ENCODE peak calls at places on chromosome 22, in seven cellular contexts. W is HCT116, M is K562, P is SK-N-SH, N is HepG2, R is H1, X is GM12878. L is an unnamed sample.

GRCh38 chr22:43127166-43127908 is 15.9 kb downstream of the MCAT start:
- DNase-seq in N (no peak), R (no peak), X (no peak), P (no peak), M (peak; percentile 32), W (peak; percentile 69), L (no peak)

GRCh38 chr22:31098633-31099110 is 8.7 kb downstream of the SELENOM start:
- DNase-seq in M (peak; percentile 89), X (no peak), R (no peak), N (no peak), W (no peak), P (peak; percentile 58), L (no peak)

GRCh38 chr22:27776410-27776958 is 25.1 kb downstream of the MN1 start:
- DNase-seq in X (no peak), R (no peak), W (no peak), N (no peak), P (peak; percentile 49), M (no peak), L (no peak)

GRCh38 chr22:36037102-36037758 is 8.6 kb upstream of the RBFOX2 start:
- DNase-seq in P (no peak), M (no peak), N (no peak), W (no peak), X (no peak), R (no peak), L (no peak)

GRCh38 chr22:46087816-46088277 is 62.5 kb upstream of the PPARA start:
- DNase-seq in N (no peak), R (no peak), M (peak; percentile 77), P (peak; percentile 94), W (no peak), X (no peak), L (no peak)

GRCh38 chr22:42360348-42360747 is 71.9 kb downstream of the NFAM1 start:
- DNase-seq in R (no peak), M (no peak), P (no peak), W (no peak), N (no peak), X (no peak), L (no peak)

GRCh38 chr22:50621948-50622722 is 5.8 kb downstream of the ARSA start:
- DNase-seq in X (peak; percentile 15), P (peak; percentile 16), W (no peak), R (no peak), M (no peak), N (no peak), L (peak; percentile 19)

GRCh38 chr22:25067851-25068421 is 115.4 kb downstream of the KIAA1671 start:
- DNase-seq in P (peak; percentile 86), W (no peak), X (no peak), R (no peak), M (no peak), N (no peak), L (no peak)

GRCh38 chr22:31829505-31829904 is 75.7 kb downstream of the DEPDC5 start:
- DNase-seq in N (peak; percentile 46), W (peak; percentile 89), M (peak; percentile 34), P (peak; percentile 47), X (peak; percentile 19), R (no peak), L (no peak)

GRCh38 chr22:25736378-25737011 is 5.5 kb upstream of the MYO18B start:
- DNase-seq in P (no peak), N (no peak), M (no peak), W (no peak), R (no peak), X (no peak), L (no peak)

GRCh38 chr22:36274547-36274946 is 21.6 kb downstream of the APOL1 start:
- DNase-seq in R (no peak), M (no peak), P (no peak), W (no peak), N (no peak), X (no peak), L (no peak)

GRCh38 chr22:26718905-26719304 is 61.5 kb downstream of the MIAT start:
- DNase-seq in P (no peak), M (no peak), R (no peak), X (no peak), W (no peak), N (no peak), L (no peak)

GRCh38 chr22:42296381-42296853 is 26.0 kb upstream of the TCF20 start:
- DNase-seq in P (peak; percentile 90), R (no peak), X (no peak), W (no peak), M (no peak), N (no peak), L (no peak)

GRCh38 chr22:23889620-23890019 is 4.6 kb upstream of the MIF start:
- DNase-seq in R (no peak), P (no peak), M (no peak), W (no peak), N (no peak), X (no peak), L (no peak)

GRCh38 chr22:23183107-23183698 is 2.9 kb downstream of the BCR start:
- DNase-seq in P (peak; percentile 80), R (peak; percentile 39), W (no peak), X (no peak), N (peak; percentile 47), M (peak; percentile 95), L (peak; percentile 63)

GRCh38 chr22:47401976-47402770 is 639.7 kb downstream of the TBC1D22A start:
- DNase-seq in W (no peak), R (no peak), N (no peak), P (no peak), X (no peak), M (no peak), L (no peak)

GRCh38 chr22:31241200-31241599 is 29.1 kb downstream of the LIMK2 start:
- DNase-seq in W (no peak), P (no peak), R (no peak), X (no peak), M (peak; percentile 10), N (peak; percentile 19), L (no peak)

GRCh38 chr22:37400719-37401118 is 26.6 kb downstream of the ELFN2 start:
- DNase-seq in P (peak; percentile 62), R (no peak), W (no peak), X (no peak), N (no peak), M (no peak), L (peak; percentile 9)

GRCh38 chr22:37403267-37403960 is 23.9 kb downstream of the ELFN2 start:
- DNase-seq in X (no peak), M (no peak), N (no peak), W (no peak), R (no peak), P (peak; percentile 76), L (no peak)

GRCh38 chr22:37401861-37402506 is 25.3 kb downstream of the ELFN2 start:
- DNase-seq in N (no peak), X (no peak), M (no peak), P (no peak), R (no peak), W (no peak), L (peak; percentile 31)

GRCh38 chr22:37404126-37404525 is 23.2 kb downstream of the ELFN2 start:
- DNase-seq in N (no peak), X (no peak), R (no peak), W (no peak), M (no peak), P (no peak), L (no peak)

DNA sequence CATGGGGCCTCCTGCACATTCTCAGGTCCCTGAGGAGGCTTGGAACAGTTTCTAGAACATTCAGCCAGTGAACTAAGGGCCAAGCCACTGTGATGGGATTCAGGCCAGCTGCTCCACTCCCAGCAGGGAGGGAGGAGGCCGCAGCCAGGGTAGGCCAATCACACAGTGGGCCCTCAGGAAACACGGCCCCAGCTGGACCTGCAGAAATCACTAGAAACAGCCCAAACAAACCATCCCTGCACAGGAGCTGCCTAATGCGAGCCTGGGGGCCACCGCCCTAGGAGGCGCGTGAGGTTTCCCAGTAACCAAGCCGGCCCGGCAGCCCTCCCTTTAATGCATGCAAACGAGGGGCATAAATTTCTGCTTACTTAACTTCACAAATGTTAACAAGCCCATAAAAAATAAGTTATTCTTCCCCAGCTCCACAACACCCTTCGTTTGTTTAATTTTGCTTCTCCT is 25.8 kb downstream of the ELFN2 start:
- DNase-seq in P (no peak), X (no peak), M (no peak), R (no peak), W (no peak), N (no peak), L (no peak)
- TF ChIP-seq JUND in P (no peak), X (no peak), M (no peak), R (no peak), W (no peak), N (no peak), L (no peak)

GRCh38 chr22:45009881-45010531 is at the start of gene PHF21B:
- DNase-seq in X (no peak), R (no peak), W (no peak), M (peak; percentile 50), N (no peak), P (peak; percentile 97), L (peak; percentile 33)
- TF ChIP-seq JUND in X (no peak), R (no peak), W (no peak), M (no peak), N (no peak), P (no peak), L (no peak)

DNA sequence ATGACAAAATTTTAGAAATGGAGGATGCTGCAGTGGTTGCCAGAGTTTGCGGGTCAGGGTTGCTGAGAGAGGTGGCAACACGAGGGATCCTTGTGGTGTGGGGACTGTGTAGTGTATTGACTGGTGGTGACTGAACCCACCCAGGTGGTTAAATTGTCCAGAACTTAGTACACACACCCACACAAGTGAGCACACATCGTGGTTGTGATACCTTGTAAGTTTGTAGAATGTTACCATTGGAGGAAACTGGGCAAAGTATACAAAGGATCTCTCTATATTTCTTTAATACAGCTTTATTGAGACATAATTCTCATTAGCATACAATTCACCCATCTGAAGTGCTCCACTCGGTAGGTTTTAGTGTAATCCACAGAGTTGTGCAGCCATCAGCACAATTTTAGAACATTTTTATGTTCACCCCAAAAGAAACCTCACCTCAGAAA is 56.1 kb downstream of the MED15 start:
- DNase-seq in M (no peak), W (no peak), P (no peak), N (no peak), X (no peak), R (no peak), L (no peak)
- TF ChIP-seq JUND in M (no peak), W (no peak), P (no peak), N (no peak), X (no peak), R (no peak), L (no peak)

GRCh38 chr22:39236321-39237275 is 8.2 kb downstream of the PDGFB start:
- DNase-seq in N (no peak), R (no peak), W (no peak), X (peak; percentile 67), P (no peak), M (peak; percentile 63), L (no peak)
- TF ChIP-seq JUND in N (no peak), R (no peak), W (no peak), X (no peak), P (no peak), M (no peak), L (no peak)

DNA sequence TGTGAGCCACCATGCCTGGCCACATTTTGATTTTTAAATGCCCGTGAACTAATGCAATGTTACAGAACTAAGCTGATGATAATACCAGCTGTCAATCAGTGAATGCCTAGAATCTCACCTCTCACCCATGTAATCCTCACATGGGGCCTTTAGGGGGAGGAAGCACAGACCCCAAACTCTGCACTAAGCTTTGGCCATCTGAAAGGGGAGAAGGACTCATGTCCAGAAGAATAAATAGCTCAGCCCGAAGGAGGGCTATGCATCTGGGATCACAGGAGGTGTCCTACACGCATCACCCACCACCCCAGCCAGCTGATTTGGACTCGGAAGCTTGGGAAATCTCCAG is 36.0 kb upstream of the YPEL1 start:
- DNase-seq in N (no peak), W (no peak), P (no peak), X (no peak), M (no peak), R (no peak), L (no peak)
- TF ChIP-seq JUND in N (no peak), W (no peak), P (no peak), X (no peak), M (no peak), R (no peak), L (no peak)